ENCODE peak calls at places on chromosomes 12 and 14, in eight cellular contexts. L is RWPE1; X is NCI-H774; W is NCI-H460; S is GM04504; H is activated naive CD4-positive, alpha-beta T cell treated with anti-CD3 and anti-CD28 coated beads for 36 hours; T is left cardiac atrium; K is stromal cell of bone marrow. I is an unnamed sample.

GRCh38 chr14:50094056-50094455 is 22.3 kb downstream of the VCPKMT start:
- DNase-seq in W (no peak), X (no peak), K (no peak), T (no peak), S (no peak), H (no peak), L (no peak), I (no peak)

GRCh38 chr12:7486512-7486911 is 17.1 kb downstream of the CD163 start:
- DNase-seq in S (no peak), K (no peak), L (no peak), X (no peak), W (no peak), T (no peak), H (no peak), I (no peak)

GRCh38 chr12:98653866-98654493 is 8.9 kb downstream of the APAF1 start:
- DNase-seq in S (no peak), H (no peak), X (peak; percentile 1), K (peak; percentile 49), T (no peak), L (peak; percentile 39), W (peak; percentile 73), I (no peak)

GRCh38 chr12:48296586-48297396 is 53.9 kb downstream of the ZNF641 start:
- DNase-seq in H (peak; percentile 77), T (peak; percentile 83), S (peak; percentile 17), K (peak; percentile 56), L (peak; percentile 44), X (no peak), W (peak; percentile 76), I (no peak)

GRCh38 chr14:105867961-105868599 is 341.7 kb downstream of the TMEM121 start:
- DNase-seq in W (no peak), L (no peak), X (no peak), K (no peak), S (no peak), T (no peak), H (peak; percentile 0), I (no peak)

GRCh38 chr12:39972119-39972518 is 133.8 kb downstream of the SLC2A13 start:
- DNase-seq in L (no peak), T (no peak), W (no peak), S (peak; percentile 19), X (no peak), H (no peak), K (peak; percentile 13), I (no peak)

GRCh38 chr14:31265701-31266398 is 58.3 kb upstream of the HECTD1 start:
- DNase-seq in T (no peak), H (no peak), L (peak; percentile 48), K (peak; percentile 74), W (no peak), X (no peak), S (no peak), I (no peak)

GRCh38 chr14:21748869-21749303 is 75.3 kb upstream of the OR4E1 start:
- DNase-seq in L (peak; percentile 27), H (peak; percentile 81), S (no peak), K (peak; percentile 10), X (peak; percentile 7), W (peak; percentile 49), T (no peak), I (no peak)

GRCh38 chr12:121957831-121958515 is 39.6 kb downstream of the CFAP251 start:
- DNase-seq in S (no peak), L (no peak), X (no peak), K (no peak), T (no peak), H (no peak), W (no peak), I (no peak)

GRCh38 chr12:76007640-76008039 is 23.9 kb downstream of the PHLDA1 start:
- DNase-seq in H (no peak), X (no peak), W (no peak), L (no peak), S (no peak), T (no peak), K (no peak), I (no peak)

GRCh38 chr14:56857206-56857605 is 46.9 kb upstream of the OTX2 start:
- DNase-seq in H (no peak), X (no peak), S (no peak), W (no peak), K (no peak), L (no peak), T (no peak), I (no peak)

GRCh38 chr12:92141585-92142244 is 3.9 kb downstream of the BTG1 start:
- DNase-seq in S (no peak), W (no peak), X (no peak), K (no peak), H (no peak), T (no peak), L (no peak), I (no peak)

GRCh38 chr12:62438098-62438692 is 28.4 kb upstream of the MON2 start:
- DNase-seq in H (peak; percentile 70), T (peak; percentile 37), L (peak; percentile 41), X (peak; percentile 44), K (peak; percentile 32), W (peak; percentile 56), S (peak; percentile 16), I (no peak)

GRCh38 chr12:123388218-123388947 is 4.5 kb downstream of the KMT5A start:
- DNase-seq in W (peak; percentile 51), S (no peak), K (peak; percentile 68), X (peak; percentile 59), H (peak; percentile 85), T (peak; percentile 83), L (peak; percentile 87), I (no peak)

GRCh38 chr12:58169826-58170225 is 228.5 kb downstream of the ATP23 start:
- DNase-seq in L (no peak), X (no peak), K (no peak), H (no peak), W (no peak), S (no peak), T (no peak), I (no peak)

GRCh38 chr12:104720346-104721064 is 237.6 kb downstream of the SLC41A2 start:
- DNase-seq in K (no peak), X (no peak), H (peak; percentile 81), S (no peak), T (no peak), W (no peak), L (no peak), I (no peak)

GRCh38 chr12:48286665-48287064 is 64.1 kb downstream of the ZNF641 start:
- DNase-seq in L (no peak), W (no peak), K (no peak), H (peak; percentile 18), T (no peak), X (no peak), S (no peak), I (no peak)

GRCh38 chr12:82595946-82596345 is 90.8 kb upstream of the TMTC2 start:
- DNase-seq in K (no peak), S (no peak), X (no peak), H (no peak), T (no peak), L (no peak), W (no peak), I (no peak)

GRCh38 chr12:87988534-87988933 is 40.7 kb downstream of the C12orf50 start:
- DNase-seq in T (no peak), S (no peak), L (no peak), X (no peak), W (no peak), K (no peak), H (no peak), I (no peak)

GRCh38 chr12:119621878-119622277 is 28.3 kb downstream of the TMEM233 start:
- DNase-seq in K (peak; percentile 9), T (no peak), W (no peak), S (no peak), L (no peak), X (no peak), H (no peak), I (no peak)

GRCh38 chr12:100504820-100505219 is 31.2 kb downstream of the NR1H4 start:
- DNase-seq in W (no peak), K (no peak), L (no peak), X (no peak), T (no peak), S (no peak), H (no peak), I (no peak)

GRCh38 chr12:6605425-6606330 is 1.5 kb downstream of the CHD4 start:
- DNase-seq in T (no peak), W (no peak), K (no peak), S (no peak), L (peak; percentile 33), H (peak; percentile 81), X (no peak), I (no peak)